ENCODE peak calls at places on chromosomes 16 and 17, in seven cellular contexts. U is fibroblast of lung; M is NCI-H774; T is OCI-LY7; K is head of caudate nucleus; W is stimulated activated CD4-positive, alpha-beta T cell treated with anti-CD3 and anti-CD28 coated beads, Interleukin-4, amount 100 ng/mL, for 24 hours; Y is NCI-H345. P is an unnamed sample.

GRCh38 chr17:2344528-2344927 is 7.2 kb downstream of the SGSM2 start:
- DNase-seq in U (no peak), M (no peak), T (no peak), K (no peak), W (no peak), Y (no peak), P (no peak)

GRCh38 chr16:27242868-27243590 is 25.5 kb downstream of the NSMCE1 start:
- DNase-seq in U (peak), M (no peak), T (no peak), K (peak), W (no peak), Y (no peak), P (no peak)

GRCh38 chr16:86723699-86724098 is 145.3 kb downstream of the FOXL1 start:
- DNase-seq in U (no peak), M (no peak), T (no peak), K (peak), W (no peak), Y (no peak), P (no peak)

GRCh38 chr16:88809068-88809675 is 2.6 kb downstream of the APRT start:
- DNase-seq in U (no peak), M (no peak), T (no peak), K (no peak), W (no peak), Y (no peak), P (no peak)

GRCh38 chr17:51461578-51462004 is 201.2 kb downstream of the UTP18 start:
- DNase-seq in U (peak), M (peak), T (peak), K (peak), W (peak), Y (peak), P (peak)

GRCh38 chr17:56898874-56899273 is 15.0 kb downstream of the TRIM25 start:
- DNase-seq in U (no peak), M (no peak), T (no peak), K (no peak), W (no peak), Y (no peak), P (no peak)

GRCh38 chr17:10292057-10292931 is 80.5 kb downstream of the MYH13 start:
- DNase-seq in U (peak), M (no peak), T (no peak), K (no peak), W (no peak), Y (no peak), P (no peak)

GRCh38 chr17:55710410-55710809 is 12.3 kb downstream of the TMEM100 start:
- DNase-seq in U (no peak), M (peak), T (no peak), K (no peak), W (no peak), Y (no peak), P (no peak)

GRCh38 chr17:64480951-64481350 is 15.9 kb downstream of the POLG2 start:
- DNase-seq in U (no peak), M (no peak), T (no peak), K (no peak), W (no peak), Y (no peak), P (no peak)

GRCh38 chr16:71297252-71297651 is 8.1 kb upstream of the CMTR2 start:
- DNase-seq in U (no peak), M (no peak), T (no peak), K (no peak), W (no peak), Y (no peak), P (no peak)

GRCh38 chr17:73323622-73324455 is 12.0 kb upstream of the CDC42EP4 start:
- DNase-seq in U (no peak), M (no peak), T (no peak), K (no peak), W (no peak), Y (no peak), P (no peak)

GRCh38 chr16:626174-626765 is 4.5 kb upstream of the WFIKKN1 start:
- DNase-seq in U (no peak), M (no peak), T (no peak), K (no peak), W (no peak), Y (no peak), P (no peak)

GRCh38 chr17:60510031-60510430 is 16.0 kb downstream of the APPBP2 start:
- DNase-seq in U (no peak), M (no peak), T (no peak), K (no peak), W (no peak), Y (no peak), P (no peak)

GRCh38 chr17:2146132-2146871 is 91.4 kb downstream of the HIC1 start:
- DNase-seq in U (peak), M (no peak), T (no peak), K (no peak), W (no peak), Y (no peak), P (no peak)

GRCh38 chr17:64216030-64216384 is 47.1 kb downstream of the TEX2 start:
- DNase-seq in U (peak), M (no peak), T (no peak), K (no peak), W (no peak), Y (no peak), P (no peak)

GRCh38 chr17:12512712-12513355 is 152.9 kb upstream of the MYOCD start:
- DNase-seq in U (peak), M (no peak), T (no peak), K (no peak), W (no peak), Y (no peak), P (no peak)

GRCh38 chr16:1787322-1788094 is 4.7 kb downstream of the NUBP2 start:
- DNase-seq in U (no peak), M (no peak), T (no peak), K (no peak), W (no peak), Y (no peak), P (no peak)

GRCh38 chr16:79767597-79768280 is 167.2 kb upstream of the MAF start:
- DNase-seq in U (peak), M (no peak), T (no peak), K (peak), W (no peak), Y (no peak), P (no peak)

GRCh38 chr17:69954241-69954933 is 120.6 kb upstream of the KCNJ16 start:
- DNase-seq in U (no peak), M (no peak), T (no peak), K (no peak), W (no peak), Y (no peak), P (no peak)

GRCh38 chr17:4304417-4305027 is 40.7 kb upstream of the ANKFY1 start:
- DNase-seq in U (no peak), M (no peak), T (peak), K (peak), W (peak), Y (peak), P (peak)

GRCh38 chr17:58783380-58783779 is 27.7 kb downstream of the PPM1E start:
- DNase-seq in U (peak), M (peak), T (no peak), K (no peak), W (no peak), Y (peak), P (peak)

GRCh38 chr16:64250866-64251265 is 871.0 kb downstream of the CDH11 start:
- DNase-seq in U (peak), M (no peak), T (no peak), K (peak), W (no peak), Y (no peak), P (no peak)

P was measured in NCI-H1105.